ENCODE peak calls at places on chromosomes 7 and 10, in nine cellular contexts. One of them, this sample, is unnamed.

GRCh38 chr10:61642692-61643091 is 20.0 kb upstream of the CABCOCO1 start:
- DNase-seq in GM12864: no peak
- DNase-seq in kidney: no peak
- DNase-seq in AG04450: no peak
- DNase-seq in lower lobe of right lung: no peak
- DNase-seq in fibroblast of mammary gland: peak
- DNase-seq in CD8-positive, alpha-beta T cell: no peak
- DNase-seq in keratinocyte: no peak
- DNase-seq in astrocyte of the spinal cord: peak
- DNase-seq in this sample: peak

GRCh38 chr10:49567810-49568209 is 28.9 kb upstream of the ERCC6 start:
- DNase-seq in CD8-positive, alpha-beta T cell: no peak
- DNase-seq in fibroblast of mammary gland: no peak
- DNase-seq in astrocyte of the spinal cord: no peak
- DNase-seq in lower lobe of right lung: no peak
- DNase-seq in keratinocyte: no peak
- DNase-seq in kidney: no peak
- DNase-seq in GM12864: no peak
- DNase-seq in AG04450: no peak
- DNase-seq in this sample: no peak

GRCh38 chr7:36875794-36876193 is 151.5 kb upstream of the AOAH start:
- DNase-seq in kidney: no peak
- DNase-seq in GM12864: no peak
- DNase-seq in astrocyte of the spinal cord: peak
- DNase-seq in keratinocyte: no peak
- DNase-seq in CD8-positive, alpha-beta T cell: no peak
- DNase-seq in fibroblast of mammary gland: no peak
- DNase-seq in lower lobe of right lung: no peak
- DNase-seq in AG04450: no peak
- DNase-seq in this sample: peak

GRCh38 chr10:6300106-6300783 is 97.5 kb downstream of the PFKFB3 start:
- DNase-seq in lower lobe of right lung: no peak
- DNase-seq in astrocyte of the spinal cord: peak
- DNase-seq in fibroblast of mammary gland: peak
- DNase-seq in kidney: no peak
- DNase-seq in CD8-positive, alpha-beta T cell: peak
- DNase-seq in AG04450: peak
- DNase-seq in keratinocyte: no peak
- DNase-seq in GM12864: peak
- DNase-seq in this sample: peak

GRCh38 chr7:49852619-49853462 is 79.4 kb downstream of the VWC2 start:
- DNase-seq in astrocyte of the spinal cord: peak
- DNase-seq in keratinocyte: peak
- DNase-seq in kidney: no peak
- DNase-seq in AG04450: no peak
- DNase-seq in GM12864: peak
- DNase-seq in lower lobe of right lung: no peak
- DNase-seq in CD8-positive, alpha-beta T cell: no peak
- DNase-seq in fibroblast of mammary gland: peak
- DNase-seq in this sample: peak

GRCh38 chr10:78849115-78849514 is 219.7 kb upstream of the ZMIZ1 start:
- DNase-seq in astrocyte of the spinal cord: no peak
- DNase-seq in keratinocyte: no peak
- DNase-seq in kidney: no peak
- DNase-seq in CD8-positive, alpha-beta T cell: no peak
- DNase-seq in AG04450: no peak
- DNase-seq in lower lobe of right lung: no peak
- DNase-seq in fibroblast of mammary gland: no peak
- DNase-seq in GM12864: no peak
- DNase-seq in this sample: no peak

GRCh38 chr10:129335396-129335795 is 131.6 kb upstream of the MGMT start:
- DNase-seq in GM12864: no peak
- DNase-seq in astrocyte of the spinal cord: no peak
- DNase-seq in fibroblast of mammary gland: no peak
- DNase-seq in lower lobe of right lung: no peak
- DNase-seq in keratinocyte: no peak
- DNase-seq in kidney: no peak
- DNase-seq in AG04450: no peak
- DNase-seq in CD8-positive, alpha-beta T cell: no peak
- DNase-seq in this sample: no peak

GRCh38 chr7:157278791-157279678 is 57.8 kb upstream of the DNAJB6 start:
- DNase-seq in lower lobe of right lung: peak
- DNase-seq in kidney: peak
- DNase-seq in CD8-positive, alpha-beta T cell: no peak
- DNase-seq in astrocyte of the spinal cord: no peak
- DNase-seq in fibroblast of mammary gland: peak
- DNase-seq in GM12864: no peak
- DNase-seq in AG04450: no peak
- DNase-seq in keratinocyte: no peak
- DNase-seq in this sample: no peak

GRCh38 chr7:4616116-4616515 is 66.0 kb upstream of the FOXK1 start:
- DNase-seq in GM12864: no peak
- DNase-seq in keratinocyte: no peak
- DNase-seq in fibroblast of mammary gland: no peak
- DNase-seq in lower lobe of right lung: no peak
- DNase-seq in CD8-positive, alpha-beta T cell: no peak
- DNase-seq in astrocyte of the spinal cord: no peak
- DNase-seq in kidney: no peak
- DNase-seq in AG04450: no peak
- DNase-seq in this sample: no peak

GRCh38 chr7:4613855-4614548 is 68.1 kb upstream of the FOXK1 start:
- DNase-seq in GM12864: no peak
- DNase-seq in fibroblast of mammary gland: peak
- DNase-seq in astrocyte of the spinal cord: peak
- DNase-seq in keratinocyte: no peak
- DNase-seq in CD8-positive, alpha-beta T cell: no peak
- DNase-seq in kidney: peak
- DNase-seq in lower lobe of right lung: peak
- DNase-seq in AG04450: peak
- DNase-seq in this sample: peak

GRCh38 chr7:4610768-4611467 is 71.2 kb upstream of the FOXK1 start:
- DNase-seq in CD8-positive, alpha-beta T cell: peak
- DNase-seq in keratinocyte: no peak
- DNase-seq in GM12864: peak
- DNase-seq in astrocyte of the spinal cord: peak
- DNase-seq in fibroblast of mammary gland: peak
- DNase-seq in AG04450: no peak
- DNase-seq in kidney: peak
- DNase-seq in lower lobe of right lung: no peak
- DNase-seq in this sample: peak

GRCh38 chr7:4612237-4612636 is 69.9 kb upstream of the FOXK1 start:
- DNase-seq in AG04450: no peak
- DNase-seq in GM12864: no peak
- DNase-seq in astrocyte of the spinal cord: no peak
- DNase-seq in fibroblast of mammary gland: no peak
- DNase-seq in kidney: peak
- DNase-seq in CD8-positive, alpha-beta T cell: no peak
- DNase-seq in lower lobe of right lung: no peak
- DNase-seq in keratinocyte: no peak
- DNase-seq in this sample: no peak

DNA sequence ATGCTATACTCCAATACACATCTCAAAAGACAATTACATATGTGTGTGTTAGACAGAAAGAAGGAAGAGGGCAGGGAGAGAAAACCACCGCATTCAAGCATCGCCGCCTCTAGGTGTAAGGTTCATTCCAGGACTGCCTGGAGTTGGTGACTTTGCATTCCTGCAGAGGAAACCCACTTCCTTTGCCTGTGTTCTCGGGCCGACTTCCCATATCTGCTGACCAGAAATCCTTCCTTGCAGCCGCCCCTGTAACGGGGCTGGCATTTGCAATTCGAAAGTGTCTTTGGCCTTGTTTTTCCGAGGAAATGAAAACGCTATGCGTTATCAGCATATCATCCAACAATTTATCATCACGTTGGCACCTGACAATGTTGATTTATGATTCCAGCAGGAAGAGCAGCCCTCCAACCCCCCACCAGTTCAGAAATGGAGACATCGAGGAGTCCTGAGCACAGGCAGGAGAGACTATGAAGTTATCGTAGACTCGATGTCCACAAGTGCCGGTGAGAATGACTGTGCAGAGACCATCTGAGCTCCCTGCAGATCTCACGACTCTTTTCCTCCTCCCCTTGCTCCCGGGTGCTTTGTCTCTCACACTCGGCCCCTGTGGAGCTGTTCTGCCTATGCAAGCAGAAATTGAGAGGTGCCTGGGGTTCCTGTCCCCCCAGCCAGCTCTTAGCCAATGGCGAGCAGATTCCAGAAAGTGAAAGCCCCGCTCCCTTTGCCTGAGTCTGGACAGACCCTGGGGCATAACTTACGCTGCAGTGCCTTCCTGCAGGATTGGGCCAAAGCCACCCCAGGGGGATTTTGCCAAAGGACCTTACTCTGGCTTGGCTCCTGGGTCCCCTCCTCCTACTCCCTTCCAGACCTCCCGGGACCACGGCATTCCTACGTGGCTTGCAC is 68.9 kb upstream of the FOXK1 start:
- DNase-seq in keratinocyte: no peak
- DNase-seq in kidney: no peak
- DNase-seq in CD8-positive, alpha-beta T cell: no peak
- DNase-seq in astrocyte of the spinal cord: peak
- DNase-seq in GM12864: no peak
- DNase-seq in lower lobe of right lung: no peak
- DNase-seq in fibroblast of mammary gland: peak
- DNase-seq in AG04450: no peak
- DNase-seq in this sample: no peak
- H3K4me3 ChIP-seq in keratinocyte: peak
- H3K4me3 ChIP-seq in kidney: peak
- H3K4me3 ChIP-seq in CD8-positive, alpha-beta T cell: no peak
- H3K4me3 ChIP-seq in astrocyte of the spinal cord: no peak
- H3K4me3 ChIP-seq in GM12864: no peak
- H3K4me3 ChIP-seq in lower lobe of right lung: peak
- H3K4me3 ChIP-seq in fibroblast of mammary gland: peak
- H3K4me3 ChIP-seq in AG04450: peak
- H3K4me3 ChIP-seq in this sample: no peak

GRCh38 chr7:117717341-117717740 is 155.9 kb downstream of the CTTNBP2 start:
- DNase-seq in astrocyte of the spinal cord: no peak
- DNase-seq in lower lobe of right lung: no peak
- DNase-seq in kidney: no peak
- DNase-seq in GM12864: no peak
- DNase-seq in keratinocyte: no peak
- DNase-seq in CD8-positive, alpha-beta T cell: no peak
- DNase-seq in AG04450: no peak
- DNase-seq in fibroblast of mammary gland: no peak
- DNase-seq in this sample: no peak

GRCh38 chr7:117716707-117717294 is 156.4 kb downstream of the CTTNBP2 start:
- DNase-seq in AG04450: no peak
- DNase-seq in GM12864: no peak
- DNase-seq in keratinocyte: no peak
- DNase-seq in CD8-positive, alpha-beta T cell: no peak
- DNase-seq in lower lobe of right lung: no peak
- DNase-seq in astrocyte of the spinal cord: no peak
- DNase-seq in kidney: no peak
- DNase-seq in fibroblast of mammary gland: no peak
- DNase-seq in this sample: no peak

GRCh38 chr7:117718116-117718515 is 155.1 kb downstream of the CTTNBP2 start:
- DNase-seq in GM12864: no peak
- DNase-seq in lower lobe of right lung: no peak
- DNase-seq in astrocyte of the spinal cord: no peak
- DNase-seq in kidney: no peak
- DNase-seq in fibroblast of mammary gland: no peak
- DNase-seq in CD8-positive, alpha-beta T cell: no peak
- DNase-seq in keratinocyte: no peak
- DNase-seq in AG04450: no peak
- DNase-seq in this sample: no peak

GRCh38 chr7:117719377-117719776 is 153.9 kb downstream of the CTTNBP2 start:
- DNase-seq in CD8-positive, alpha-beta T cell: no peak
- DNase-seq in lower lobe of right lung: no peak
- DNase-seq in kidney: no peak
- DNase-seq in astrocyte of the spinal cord: no peak
- DNase-seq in fibroblast of mammary gland: no peak
- DNase-seq in GM12864: no peak
- DNase-seq in keratinocyte: no peak
- DNase-seq in AG04450: no peak
- DNase-seq in this sample: no peak

DNA sequence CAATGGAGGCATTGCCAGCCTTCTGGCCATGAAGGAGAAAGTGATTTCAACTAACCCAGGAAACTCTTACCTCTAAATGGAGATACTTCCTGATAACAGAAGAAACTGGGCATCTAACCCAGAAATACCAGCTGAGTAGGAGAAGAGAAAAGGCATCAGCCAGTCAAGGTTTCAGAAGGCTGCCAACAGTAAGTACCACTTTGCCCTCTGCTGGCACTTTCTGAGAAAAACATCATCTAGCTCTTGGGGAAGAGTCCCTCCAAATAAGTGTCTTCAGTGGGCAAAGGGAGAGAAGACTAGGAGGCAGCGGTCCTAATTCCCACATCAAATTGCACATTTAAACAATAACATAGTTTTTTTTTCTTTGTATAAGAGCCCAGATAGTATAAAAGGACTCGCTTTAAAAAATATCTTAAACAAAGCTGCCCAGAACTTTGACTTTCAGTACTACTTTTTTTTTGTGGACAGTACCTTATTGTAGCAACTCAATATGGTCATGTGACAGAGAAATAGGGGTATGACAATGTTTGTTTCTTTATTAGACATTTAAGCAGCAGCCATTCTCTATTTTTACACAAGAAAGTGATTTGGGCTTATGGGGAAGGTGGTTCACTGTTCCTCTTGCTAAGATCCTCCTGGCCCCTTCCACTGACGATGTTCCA is 157.3 kb downstream of the CTTNBP2 start:
- DNase-seq in lower lobe of right lung: no peak
- DNase-seq in CD8-positive, alpha-beta T cell: no peak
- DNase-seq in keratinocyte: peak
- DNase-seq in AG04450: peak
- DNase-seq in kidney: no peak
- DNase-seq in fibroblast of mammary gland: peak
- DNase-seq in GM12864: peak
- DNase-seq in astrocyte of the spinal cord: peak
- DNase-seq in this sample: peak
- TF ChIP-seq CTCF in lower lobe of right lung: peak
- TF ChIP-seq CTCF in CD8-positive, alpha-beta T cell: no peak
- TF ChIP-seq CTCF in keratinocyte: peak
- TF ChIP-seq CTCF in AG04450: peak
- TF ChIP-seq CTCF in kidney: peak
- TF ChIP-seq CTCF in fibroblast of mammary gland: peak
- TF ChIP-seq CTCF in GM12864: peak
- TF ChIP-seq CTCF in astrocyte of the spinal cord: peak
- TF ChIP-seq CTCF in this sample: peak

GRCh38 chr10:17232276-17232987 is 4.4 kb downstream of the VIM start:
- DNase-seq in kidney: no peak
- DNase-seq in astrocyte of the spinal cord: peak
- DNase-seq in AG04450: no peak
- DNase-seq in lower lobe of right lung: no peak
- DNase-seq in CD8-positive, alpha-beta T cell: no peak
- DNase-seq in GM12864: no peak
- DNase-seq in keratinocyte: no peak
- DNase-seq in fibroblast of mammary gland: peak
- DNase-seq in this sample: no peak
- H3K4me3 ChIP-seq in kidney: no peak
- H3K4me3 ChIP-seq in astrocyte of the spinal cord: peak
- H3K4me3 ChIP-seq in AG04450: peak
- H3K4me3 ChIP-seq in lower lobe of right lung: peak
- H3K4me3 ChIP-seq in CD8-positive, alpha-beta T cell: no peak
- H3K4me3 ChIP-seq in GM12864: no peak
- H3K4me3 ChIP-seq in keratinocyte: no peak
- H3K4me3 ChIP-seq in fibroblast of mammary gland: peak
- H3K4me3 ChIP-seq in this sample: no peak

DNA sequence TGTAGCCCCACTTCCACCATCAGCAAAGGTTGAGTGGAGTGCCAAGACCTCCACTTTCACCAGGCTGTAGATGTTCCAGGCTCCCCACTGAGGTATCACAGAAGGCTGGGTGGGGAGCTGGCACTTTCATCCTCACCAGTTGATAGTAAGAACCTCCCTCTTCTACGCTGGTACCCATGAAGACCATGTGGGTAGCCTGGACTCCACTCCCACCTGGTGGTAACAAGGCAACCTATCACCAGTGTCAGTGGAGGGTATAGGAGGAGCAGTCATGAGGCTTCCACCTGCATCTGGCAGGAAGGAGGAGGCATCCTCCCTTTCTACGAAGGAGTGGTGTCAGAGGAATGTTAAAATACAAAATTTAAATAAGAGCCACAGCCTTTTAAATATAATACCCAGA is 4.4 kb downstream of the SMIM30 start:
- DNase-seq in astrocyte of the spinal cord: no peak
- DNase-seq in lower lobe of right lung: no peak
- DNase-seq in CD8-positive, alpha-beta T cell: no peak
- DNase-seq in keratinocyte: no peak
- DNase-seq in kidney: no peak
- DNase-seq in fibroblast of mammary gland: peak
- DNase-seq in GM12864: no peak
- DNase-seq in AG04450: no peak
- DNase-seq in this sample: peak
- TF ChIP-seq CTCF in astrocyte of the spinal cord: peak
- TF ChIP-seq CTCF in lower lobe of right lung: no peak
- TF ChIP-seq CTCF in CD8-positive, alpha-beta T cell: no peak
- TF ChIP-seq CTCF in keratinocyte: no peak
- TF ChIP-seq CTCF in kidney: no peak
- TF ChIP-seq CTCF in fibroblast of mammary gland: peak
- TF ChIP-seq CTCF in GM12864: peak
- TF ChIP-seq CTCF in AG04450: no peak
- TF ChIP-seq CTCF in this sample: peak

This sample was measured in epithelial cell of esophagus.